ENCODE peak calls at places on chromosomes 2 and 18, in seven cellular contexts. One of them, this sample, is unnamed.

GRCh38 chr2:239313776-239314175 is 87.0 kb downstream of the HDAC4 start:
- DNase-seq in choroid plexus epithelial cell: no peak
- DNase-seq in A549: no peak
- DNase-seq in retinal pigment epithelial cell: no peak
- DNase-seq in fibroblast of villous mesenchyme: no peak
- DNase-seq in psoas muscle: no peak
- DNase-seq in mucosa of descending colon: no peak
- DNase-seq in this sample: no peak

GRCh38 chr18:67402543-67402942 is 114.0 kb downstream of the DSEL start:
- DNase-seq in choroid plexus epithelial cell: peak; percentile 79
- DNase-seq in A549: no peak
- DNase-seq in retinal pigment epithelial cell: no peak
- DNase-seq in fibroblast of villous mesenchyme: peak; percentile 37
- DNase-seq in psoas muscle: no peak
- DNase-seq in mucosa of descending colon: no peak
- DNase-seq in this sample: no peak

GRCh38 chr2:176652300-176653182 is 383.3 kb downstream of the MTX2 start:
- DNase-seq in choroid plexus epithelial cell: peak; percentile 72
- DNase-seq in A549: peak; percentile 67
- DNase-seq in retinal pigment epithelial cell: no peak
- DNase-seq in fibroblast of villous mesenchyme: peak; percentile 60
- DNase-seq in psoas muscle: no peak
- DNase-seq in mucosa of descending colon: peak; percentile 51
- DNase-seq in this sample: peak; percentile 30

GRCh38 chr18:77366725-77367641 is 117.3 kb downstream of the GALR1 start:
- DNase-seq in choroid plexus epithelial cell: peak; percentile 87
- DNase-seq in A549: peak; percentile 56
- DNase-seq in retinal pigment epithelial cell: no peak
- DNase-seq in fibroblast of villous mesenchyme: peak; percentile 25
- DNase-seq in psoas muscle: no peak
- DNase-seq in mucosa of descending colon: peak; percentile 46
- DNase-seq in this sample: no peak

GRCh38 chr18:48675330-48675761 is 136.5 kb downstream of the CTIF start:
- DNase-seq in choroid plexus epithelial cell: peak; percentile 93
- DNase-seq in A549: peak; percentile 81
- DNase-seq in retinal pigment epithelial cell: peak; percentile 33
- DNase-seq in fibroblast of villous mesenchyme: peak; percentile 84
- DNase-seq in psoas muscle: peak; percentile 88
- DNase-seq in mucosa of descending colon: peak; percentile 90
- DNase-seq in this sample: peak; percentile 52

GRCh38 chr2:110810404-110810803 is 78.0 kb downstream of the ACOXL start:
- DNase-seq in choroid plexus epithelial cell: no peak
- DNase-seq in A549: no peak
- DNase-seq in retinal pigment epithelial cell: no peak
- DNase-seq in fibroblast of villous mesenchyme: no peak
- DNase-seq in psoas muscle: no peak
- DNase-seq in mucosa of descending colon: no peak
- DNase-seq in this sample: no peak

GRCh38 chr2:190344275-190344827 is 962 bp downstream of the INPP1 start:
- DNase-seq in choroid plexus epithelial cell: peak; percentile 23
- DNase-seq in A549: peak; percentile 71
- DNase-seq in retinal pigment epithelial cell: no peak
- DNase-seq in fibroblast of villous mesenchyme: no peak
- DNase-seq in psoas muscle: no peak
- DNase-seq in mucosa of descending colon: peak; percentile 74
- DNase-seq in this sample: no peak

GRCh38 chr2:144513388-144514100 is 6.4 kb downstream of the ZEB2 start:
- DNase-seq in choroid plexus epithelial cell: peak; percentile 78
- DNase-seq in A549: no peak
- DNase-seq in retinal pigment epithelial cell: peak; percentile 90
- DNase-seq in fibroblast of villous mesenchyme: peak; percentile 88
- DNase-seq in psoas muscle: peak; percentile 18
- DNase-seq in mucosa of descending colon: no peak
- DNase-seq in this sample: no peak

GRCh38 chr18:63138469-63139340 is 180.9 kb downstream of the BCL2 start:
- DNase-seq in choroid plexus epithelial cell: peak; percentile 18
- DNase-seq in A549: no peak
- DNase-seq in retinal pigment epithelial cell: no peak
- DNase-seq in fibroblast of villous mesenchyme: no peak
- DNase-seq in psoas muscle: no peak
- DNase-seq in mucosa of descending colon: peak; percentile 25
- DNase-seq in this sample: no peak

GRCh38 chr2:66888246-66888645 is 453.3 kb downstream of the MEIS1 start:
- DNase-seq in choroid plexus epithelial cell: no peak
- DNase-seq in A549: no peak
- DNase-seq in retinal pigment epithelial cell: no peak
- DNase-seq in fibroblast of villous mesenchyme: no peak
- DNase-seq in psoas muscle: no peak
- DNase-seq in mucosa of descending colon: no peak
- DNase-seq in this sample: no peak

GRCh38 chr2:10818986-10819385 is 6.4 kb upstream of the PDIA6 start:
- DNase-seq in choroid plexus epithelial cell: no peak
- DNase-seq in A549: no peak
- DNase-seq in retinal pigment epithelial cell: no peak
- DNase-seq in fibroblast of villous mesenchyme: no peak
- DNase-seq in psoas muscle: no peak
- DNase-seq in mucosa of descending colon: no peak
- DNase-seq in this sample: no peak

GRCh38 chr2:9613291-9613690 is 17.5 kb downstream of the YWHAQ start:
- DNase-seq in choroid plexus epithelial cell: peak; percentile 88
- DNase-seq in A549: no peak
- DNase-seq in retinal pigment epithelial cell: no peak
- DNase-seq in fibroblast of villous mesenchyme: peak; percentile 86
- DNase-seq in psoas muscle: no peak
- DNase-seq in mucosa of descending colon: no peak
- DNase-seq in this sample: no peak

DNA sequence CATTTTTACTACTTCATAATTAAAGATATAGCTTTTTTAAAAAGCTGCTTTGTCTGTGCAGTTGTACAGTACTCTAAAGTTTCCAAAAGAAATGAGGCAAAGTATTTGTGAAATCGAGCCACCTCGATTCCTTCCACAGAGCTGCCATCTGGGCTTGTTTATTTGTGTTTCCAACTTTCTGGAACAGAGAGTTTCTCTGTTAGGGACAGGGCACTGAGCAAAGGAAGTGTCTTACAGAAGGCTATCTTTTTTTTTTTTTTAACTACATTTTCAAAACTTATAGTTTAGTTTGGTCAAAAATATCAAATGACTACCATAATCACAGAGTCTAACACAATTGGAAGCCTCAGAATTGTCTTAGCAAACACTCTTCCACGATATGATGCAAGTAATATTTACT is 841 bp downstream of the RFTN2 start:
- DNase-seq in choroid plexus epithelial cell: peak; percentile 42
- DNase-seq in A549: no peak
- DNase-seq in retinal pigment epithelial cell: no peak
- DNase-seq in fibroblast of villous mesenchyme: peak; percentile 24
- DNase-seq in psoas muscle: no peak
- DNase-seq in mucosa of descending colon: no peak
- DNase-seq in this sample: no peak
- H3K4me3 ChIP-seq in choroid plexus epithelial cell: peak overlapping the region; percentile 63
- H3K4me3 ChIP-seq in A549: no peak overlapping the region
- H3K4me3 ChIP-seq in retinal pigment epithelial cell: no peak overlapping the region
- H3K4me3 ChIP-seq in fibroblast of villous mesenchyme: peak overlapping the region; percentile 53
- H3K4me3 ChIP-seq in psoas muscle: peak overlapping the region; percentile 62
- H3K4me3 ChIP-seq in mucosa of descending colon: no peak overlapping the region
- H3K4me3 ChIP-seq in this sample: peak overlapping the region; percentile 36

GRCh38 chr18:24021505-24021904 is 7.0 kb downstream of the TTC39C start:
- DNase-seq in choroid plexus epithelial cell: no peak
- DNase-seq in A549: no peak
- DNase-seq in retinal pigment epithelial cell: no peak
- DNase-seq in fibroblast of villous mesenchyme: no peak
- DNase-seq in psoas muscle: no peak
- DNase-seq in mucosa of descending colon: no peak
- DNase-seq in this sample: no peak

GRCh38 chr18:24024425-24024824 is 9.9 kb downstream of the TTC39C start:
- DNase-seq in choroid plexus epithelial cell: no peak
- DNase-seq in A549: no peak
- DNase-seq in retinal pigment epithelial cell: no peak
- DNase-seq in fibroblast of villous mesenchyme: no peak
- DNase-seq in psoas muscle: no peak
- DNase-seq in mucosa of descending colon: no peak
- DNase-seq in this sample: no peak

GRCh38 chr18:24026457-24026856 is 11.9 kb downstream of the TTC39C start:
- DNase-seq in choroid plexus epithelial cell: no peak
- DNase-seq in A549: no peak
- DNase-seq in retinal pigment epithelial cell: no peak
- DNase-seq in fibroblast of villous mesenchyme: no peak
- DNase-seq in psoas muscle: no peak
- DNase-seq in mucosa of descending colon: peak; percentile 50
- DNase-seq in this sample: no peak

GRCh38 chr18:24022141-24022540 is 7.6 kb downstream of the TTC39C start:
- DNase-seq in choroid plexus epithelial cell: peak; percentile 67
- DNase-seq in A549: no peak
- DNase-seq in retinal pigment epithelial cell: no peak
- DNase-seq in fibroblast of villous mesenchyme: peak; percentile 24
- DNase-seq in psoas muscle: no peak
- DNase-seq in mucosa of descending colon: no peak
- DNase-seq in this sample: no peak

DNA sequence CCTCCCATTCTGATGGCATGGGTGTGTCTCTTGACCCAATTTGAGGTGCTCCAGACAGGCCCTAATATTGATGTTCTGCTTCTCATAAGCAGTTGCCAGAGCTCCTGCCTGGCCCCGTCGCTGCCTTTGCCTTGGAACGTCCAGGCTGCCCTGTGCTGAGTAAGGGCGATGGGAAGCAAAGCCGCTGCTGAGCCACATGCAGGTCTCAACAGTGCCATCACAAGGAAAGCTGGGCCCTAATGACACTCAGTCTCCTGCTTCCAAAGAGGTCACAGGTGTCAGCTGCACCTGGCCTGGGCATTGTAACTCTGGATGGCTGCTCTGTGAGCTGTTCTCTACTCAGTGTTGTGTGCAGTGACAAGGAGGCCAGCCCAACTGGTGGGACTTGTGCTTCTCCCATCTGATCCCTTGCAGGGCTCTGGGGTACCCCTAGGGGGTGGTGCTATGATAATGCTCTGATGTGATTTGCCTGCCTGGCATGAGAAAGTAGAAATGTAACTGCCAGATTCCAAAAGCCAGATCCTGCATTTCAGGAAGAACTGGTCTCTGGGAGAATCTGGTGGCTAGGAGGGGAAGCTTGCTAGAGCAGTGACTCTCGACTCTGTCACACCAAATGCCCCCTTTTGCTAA is 8.7 kb downstream of the TTC39C start:
- DNase-seq in choroid plexus epithelial cell: no peak
- DNase-seq in A549: peak; percentile 10
- DNase-seq in retinal pigment epithelial cell: no peak
- DNase-seq in fibroblast of villous mesenchyme: no peak
- DNase-seq in psoas muscle: no peak
- DNase-seq in mucosa of descending colon: no peak
- DNase-seq in this sample: no peak
- TF ChIP-seq CTCF in choroid plexus epithelial cell: no peak
- TF ChIP-seq CTCF in A549: no peak
- TF ChIP-seq CTCF in retinal pigment epithelial cell: peak; percentile 32
- TF ChIP-seq CTCF in fibroblast of villous mesenchyme: no peak
- TF ChIP-seq CTCF in psoas muscle: no peak
- TF ChIP-seq CTCF in mucosa of descending colon: no peak
- TF ChIP-seq CTCF in this sample: peak; percentile 20

GRCh38 chr2:100042559-100042958 is 99.8 kb downstream of the AFF3 start:
- DNase-seq in choroid plexus epithelial cell: no peak
- DNase-seq in A549: no peak
- DNase-seq in retinal pigment epithelial cell: no peak
- DNase-seq in fibroblast of villous mesenchyme: no peak
- DNase-seq in psoas muscle: no peak
- DNase-seq in mucosa of descending colon: no peak
- DNase-seq in this sample: no peak
- H3K4me3 ChIP-seq in choroid plexus epithelial cell: no peak overlapping the region
- H3K4me3 ChIP-seq in A549: no peak overlapping the region
- H3K4me3 ChIP-seq in retinal pigment epithelial cell: no peak overlapping the region
- H3K4me3 ChIP-seq in fibroblast of villous mesenchyme: no peak overlapping the region
- H3K4me3 ChIP-seq in psoas muscle: no peak overlapping the region
- H3K4me3 ChIP-seq in mucosa of descending colon: no peak overlapping the region
- H3K4me3 ChIP-seq in this sample: no peak overlapping the region

GRCh38 chr2:238013806-238014205 is 47.0 kb downstream of the UBE2F start:
- DNase-seq in choroid plexus epithelial cell: no peak
- DNase-seq in A549: no peak
- DNase-seq in retinal pigment epithelial cell: no peak
- DNase-seq in fibroblast of villous mesenchyme: no peak
- DNase-seq in psoas muscle: no peak
- DNase-seq in mucosa of descending colon: no peak
- DNase-seq in this sample: no peak

GRCh38 chr2:238019962-238020361 is 40.8 kb upstream of the SCLY start:
- DNase-seq in choroid plexus epithelial cell: no peak
- DNase-seq in A549: no peak
- DNase-seq in retinal pigment epithelial cell: no peak
- DNase-seq in fibroblast of villous mesenchyme: no peak
- DNase-seq in psoas muscle: no peak
- DNase-seq in mucosa of descending colon: no peak
- DNase-seq in this sample: no peak

GRCh38 chr2:238016526-238016925 is 44.3 kb upstream of the SCLY start:
- DNase-seq in choroid plexus epithelial cell: no peak
- DNase-seq in A549: no peak
- DNase-seq in retinal pigment epithelial cell: no peak
- DNase-seq in fibroblast of villous mesenchyme: no peak
- DNase-seq in psoas muscle: no peak
- DNase-seq in mucosa of descending colon: no peak
- DNase-seq in this sample: no peak

GRCh38 chr2:238020816-238021215 is 40.0 kb upstream of the SCLY start:
- DNase-seq in choroid plexus epithelial cell: no peak
- DNase-seq in A549: no peak
- DNase-seq in retinal pigment epithelial cell: no peak
- DNase-seq in fibroblast of villous mesenchyme: no peak
- DNase-seq in psoas muscle: no peak
- DNase-seq in mucosa of descending colon: no peak
- DNase-seq in this sample: no peak

GRCh38 chr2:238015705-238016104 is 45.1 kb upstream of the SCLY start:
- DNase-seq in choroid plexus epithelial cell: no peak
- DNase-seq in A549: no peak
- DNase-seq in retinal pigment epithelial cell: no peak
- DNase-seq in fibroblast of villous mesenchyme: no peak
- DNase-seq in psoas muscle: no peak
- DNase-seq in mucosa of descending colon: no peak
- DNase-seq in this sample: no peak
- TF ChIP-seq CTCF in choroid plexus epithelial cell: peak; percentile 44
- TF ChIP-seq CTCF in A549: peak; percentile 30
- TF ChIP-seq CTCF in retinal pigment epithelial cell: peak; percentile 49
- TF ChIP-seq CTCF in fibroblast of villous mesenchyme: peak; percentile 27
- TF ChIP-seq CTCF in psoas muscle: no peak
- TF ChIP-seq CTCF in mucosa of descending colon: no peak
- TF ChIP-seq CTCF in this sample: peak; percentile 20